ENCODE peak calls at places on chromosomes 2 and 18, in eight cellular contexts. W, S, T, A, J, H, D and N are unnamed samples.

GRCh38 chr2:166081131-166081632 is 46.6 kb downstream of the SCN1A start:
- DNase-seq in W (no peak), S (no peak), T (no peak), A (no peak), J (no peak), H (no peak), D (no peak), N (no peak)

GRCh38 chr2:138615257-138615656 is 113.7 kb downstream of the SPOPL start:
- DNase-seq in W (no peak), S (no peak), T (no peak), A (peak; percentile 54), J (no peak), H (peak; percentile 36), D (no peak), N (peak; percentile 65)

GRCh38 chr2:240437181-240437860 is 1.9 kb downstream of the GPC1 start:
- DNase-seq in W (no peak), S (no peak), T (no peak), A (no peak), J (no peak), H (no peak), D (no peak), N (no peak)

GRCh38 chr2:237572742-237573101 is 6.3 kb downstream of the PRLH start:
- DNase-seq in W (no peak), S (no peak), T (no peak), A (no peak), J (no peak), H (no peak), D (no peak), N (no peak)

GRCh38 chr2:164457271-164457670 is 164.0 kb downstream of the GRB14 start:
- DNase-seq in W (no peak), S (no peak), T (no peak), A (no peak), J (no peak), H (no peak), D (no peak), N (no peak)

GRCh38 chr2:69494126-69494525 is 56.9 kb upstream of the NFU1 start:
- DNase-seq in W (no peak), S (no peak), T (no peak), A (no peak), J (no peak), H (no peak), D (no peak), N (no peak)

GRCh38 chr18:9008203-9008708 is 94.2 kb upstream of the NDUFV2 start:
- DNase-seq in W (no peak), S (no peak), T (no peak), A (no peak), J (no peak), H (no peak), D (no peak), N (no peak)

GRCh38 chr2:122239440-122239839 is 484.0 kb downstream of the TSN start:
- DNase-seq in W (no peak), S (no peak), T (no peak), A (no peak), J (no peak), H (no peak), D (no peak), N (no peak)

GRCh38 chr2:144505245-144505801 is 14.6 kb downstream of the ZEB2 start:
- DNase-seq in W (no peak), S (no peak), T (no peak), A (no peak), J (no peak), H (no peak), D (peak; percentile 86), N (no peak)

GRCh38 chr18:7273301-7273911 is 42.5 kb downstream of the LRRC30 start:
- DNase-seq in W (no peak), S (no peak), T (no peak), A (peak; percentile 80), J (peak; percentile 66), H (no peak), D (no peak), N (peak; percentile 45)

GRCh38 chr2:46689993-46690392 is 210.6 kb downstream of the TMEM247 start:
- DNase-seq in W (no peak), S (no peak), T (no peak), A (peak; percentile 94), J (no peak), H (no peak), D (no peak), N (no peak)

GRCh38 chr2:127641846-127642510 is 4.0 kb upstream of the GPR17 start:
- DNase-seq in W (peak; percentile 57), S (peak; percentile 24), T (peak; percentile 68), A (no peak), J (no peak), H (no peak), D (peak; percentile 64), N (no peak)

GRCh38 chr2:129906139-129906860 is 73.2 kb upstream of the RAB6C start:
- DNase-seq in W (no peak), S (no peak), T (no peak), A (no peak), J (no peak), H (no peak), D (no peak), N (no peak)